ENCODE peak calls at places on chromosomes 7 and 10, in six cellular contexts. J is IMR-90, Y is neuronal stem cell, X is mesenchymal stem cell, R is H1, O is mesendoderm. K is an unnamed sample.

GRCh38 chr10:26714385-26714784 is 16.9 kb downstream of the PDSS1 start:
- DNase-seq in O (no peak), X (no peak), Y (no peak), R (no peak), J (no peak), K (no peak)

GRCh38 chr10:102342958-102343357 is 52.5 kb upstream of the NFKB2 start:
- DNase-seq in J (peak; percentile 86), Y (no peak), O (peak; percentile 18), X (peak; percentile 85), R (no peak), K (no peak)

GRCh38 chr7:124413029-124413428 is 352.6 kb downstream of the GPR37 start:
- DNase-seq in X (no peak), Y (no peak), O (no peak), J (no peak), R (no peak), K (no peak)

GRCh38 chr10:59885430-59886134 is 20.8 kb downstream of the CCDC6 start:
- DNase-seq in X (no peak), J (no peak), Y (no peak), R (no peak), O (peak; percentile 48), K (no peak)

GRCh38 chr7:98224701-98225181 is 13.5 kb downstream of the BHLHA15 start:
- DNase-seq in O (no peak), R (no peak), X (no peak), Y (no peak), J (no peak), K (no peak)

GRCh38 chr7:22219036-22219435 is 137.9 kb downstream of the RAPGEF5 start:
- DNase-seq in Y (no peak), J (no peak), X (peak; percentile 6), O (no peak), R (no peak), K (no peak)

GRCh38 chr7:154975984-154976383 is 26.9 kb downstream of the PAXIP1 start:
- DNase-seq in O (no peak), J (no peak), R (no peak), X (no peak), Y (no peak), K (no peak)

GRCh38 chr10:31166606-31167005 is 134.9 kb upstream of the ZNF438 start:
- DNase-seq in O (no peak), R (no peak), X (no peak), J (peak; percentile 28), Y (no peak), K (no peak)

GRCh38 chr10:120600871-120601644 is 144.0 kb downstream of the PLPP4 start:
- DNase-seq in Y (peak; percentile 38), J (no peak), O (peak; percentile 77), X (no peak), R (peak; percentile 39), K (no peak)

GRCh38 chr10:118483496-118483895 is 112.0 kb downstream of the PRLHR start:
- DNase-seq in J (no peak), R (no peak), Y (no peak), X (no peak), O (no peak), K (no peak)

GRCh38 chr10:118482393-118483331 is 112.8 kb downstream of the PRLHR start:
- DNase-seq in J (no peak), X (no peak), O (no peak), Y (no peak), R (no peak), K (no peak)

GRCh38 chr10:118484152-118484871 is 111.1 kb downstream of the PRLHR start:
- DNase-seq in Y (no peak), O (no peak), X (no peak), J (no peak), R (no peak), K (no peak)

GRCh38 chr10:118488710-118489497 is 106.5 kb downstream of the PRLHR start:
- DNase-seq in R (no peak), Y (no peak), X (no peak), J (no peak), O (no peak), K (no peak)

GRCh38 chr10:118485641-118486040 is 109.8 kb downstream of the PRLHR start:
- DNase-seq in O (no peak), J (no peak), Y (no peak), R (no peak), X (no peak), K (no peak)
- H3K23ac ChIP-seq in O (no peak overlapping the region), J (no peak overlapping the region), Y (peak overlapping the region; percentile 25), R (no peak overlapping the region), X (no peak overlapping the region), K (peak overlapping the region; percentile 79)

GRCh38 chr10:11741608-11742007 is 574 bp upstream of the ECHDC3 start:
- DNase-seq in X (no peak), Y (no peak), J (no peak), R (no peak), O (no peak), K (no peak)
- H3K4me3 ChIP-seq in X (peak overlapping the region; percentile 70), Y (no peak overlapping the region), J (peak overlapping the region; percentile 55), R (peak overlapping the region; percentile 47), O (no peak overlapping the region), K (no peak overlapping the region)

GRCh38 chr7:112160771-112161150 is 45.4 kb downstream of the DOCK4 start:
- DNase-seq in J (no peak), X (peak; percentile 40), R (no peak), O (no peak), Y (no peak), K (no peak)
- H3K27ac ChIP-seq in J (no peak overlapping the region), X (peak overlapping the region; percentile 58), R (no peak overlapping the region), O (no peak overlapping the region), Y (no peak overlapping the region), K (peak overlapping the region; percentile 72)

GRCh38 chr7:101614939-101615302 is 14.2 kb downstream of the MYL10 start:
- DNase-seq in J (no peak), R (no peak), O (peak; percentile 81), X (no peak), Y (no peak), K (peak; percentile 100)
- H3K23ac ChIP-seq in J (no peak overlapping the region), R (no peak overlapping the region), O (no peak overlapping the region), X (no peak overlapping the region), Y (peak overlapping the region; percentile 59), K (no peak overlapping the region)

DNA sequence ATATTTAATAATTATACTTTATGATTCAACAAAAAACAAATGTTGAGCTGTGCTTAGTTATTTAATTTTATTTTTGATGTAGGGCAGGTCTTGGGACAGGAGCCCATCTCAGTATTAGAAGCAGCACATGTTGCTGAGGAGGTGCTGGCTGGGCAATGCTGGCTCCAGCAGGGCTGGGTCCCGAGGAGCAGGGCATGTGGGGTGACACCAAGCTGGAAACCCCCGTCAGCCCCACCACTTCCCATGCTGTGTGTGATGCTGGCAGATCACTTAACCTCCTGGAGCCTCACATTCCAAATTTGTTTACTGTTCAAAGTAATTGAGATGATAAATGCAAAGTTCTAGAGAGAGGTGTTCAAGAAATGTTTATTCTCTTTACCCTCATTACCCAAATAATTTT is 335.4 kb upstream of the KLF6 start:
- DNase-seq in Y (no peak), X (peak; percentile 76), R (no peak), J (no peak), O (no peak), K (peak; percentile 22)
- H3K4me3 ChIP-seq in Y (no peak overlapping the region), X (no peak overlapping the region), R (no peak overlapping the region), J (no peak overlapping the region), O (no peak overlapping the region), K (no peak overlapping the region)

K was measured in trophoblast cell.